ENCODE peak calls at places on chromosomes 6 and 20, in seven cellular contexts. G, H, E, U, W, M and Q are unnamed samples.

GRCh38 chr6:156509496-156509895 is 267.7 kb upstream of the ARID1B start:
- DNase-seq in H (no peak), G (no peak), U (no peak), M (no peak), W (no peak), E (no peak), Q (no peak)

GRCh38 chr6:9583946-9584345 is 830.9 kb downstream of the TFAP2A start:
- DNase-seq in W (no peak), U (no peak), H (no peak), M (no peak), G (no peak), E (no peak), Q (no peak)

GRCh38 chr20:57086066-57086465 is 180.4 kb downstream of the BMP7 start:
- DNase-seq in H (no peak), E (no peak), M (no peak), U (no peak), W (no peak), G (no peak), Q (no peak)

GRCh38 chr6:107817784-107818183 is 6.3 kb downstream of the SCML4 start:
- DNase-seq in U (no peak), W (no peak), E (no peak), G (no peak), M (no peak), H (no peak), Q (no peak)

GRCh38 chr6:45543298-45544235 is 165.8 kb upstream of the SUPT3H start:
- DNase-seq in M (no peak), G (no peak), U (no peak), E (no peak), H (no peak), W (peak), Q (no peak)

GRCh38 chr6:34057790-34058189 is 88.1 kb downstream of the GRM4 start:
- DNase-seq in W (no peak), M (no peak), G (no peak), U (no peak), E (no peak), H (no peak), Q (no peak)

GRCh38 chr6:15713325-15713724 is 50.5 kb upstream of the DTNBP1 start:
- DNase-seq in G (no peak), U (no peak), W (no peak), H (no peak), M (no peak), E (no peak), Q (no peak)

GRCh38 chr6:144725731-144726522 is 440.8 kb downstream of the UTRN start:
- DNase-seq in E (peak), W (peak), H (no peak), M (no peak), U (no peak), G (no peak), Q (no peak)

GRCh38 chr6:7129784-7130569 is 22.2 kb downstream of the RREB1 start:
- DNase-seq in M (no peak), W (peak), H (no peak), G (no peak), U (no peak), E (no peak), Q (no peak)

GRCh38 chr6:33192671-33193602 is 670 bp upstream of the COL11A2 start:
- DNase-seq in G (peak), H (no peak), U (no peak), M (no peak), E (no peak), W (no peak), Q (peak)

GRCh38 chr20:6925744-6926278 is 158.3 kb downstream of the BMP2 start:
- DNase-seq in H (no peak), W (no peak), E (no peak), G (no peak), M (no peak), U (no peak), Q (no peak)